ENCODE peak calls at places on chromosomes 3 and 15, in ten cellular contexts. One of them, this sample, is unnamed.

GRCh38 chr3:186785517-186786018 is 2.2 kb downstream of the EIF4A2 start:
- DNase-seq in upper lobe of right lung: no peak
- DNase-seq in CD4-positive, alpha-beta T cell: no peak
- DNase-seq in tibial nerve: no peak
- DNase-seq in GM12864: no peak
- DNase-seq in cardiac septum: no peak
- DNase-seq in mesendoderm: no peak
- DNase-seq in left ventricle myocardium inferior: no peak
- DNase-seq in fibroblast of mammary gland: no peak
- DNase-seq in CD14-positive monocyte: no peak
- DNase-seq in this sample: no peak

GRCh38 chr15:62648954-62649353 is 393.6 kb upstream of the TPM1 start:
- DNase-seq in upper lobe of right lung: no peak
- DNase-seq in CD4-positive, alpha-beta T cell: no peak
- DNase-seq in tibial nerve: no peak
- DNase-seq in GM12864: peak; percentile 21
- DNase-seq in cardiac septum: no peak
- DNase-seq in mesendoderm: peak; percentile 37
- DNase-seq in left ventricle myocardium inferior: no peak
- DNase-seq in fibroblast of mammary gland: peak; percentile 35
- DNase-seq in CD14-positive monocyte: no peak
- DNase-seq in this sample: no peak

GRCh38 chr3:104750581-104750980 is 616.1 kb upstream of the ALCAM start:
- DNase-seq in upper lobe of right lung: no peak
- DNase-seq in CD4-positive, alpha-beta T cell: no peak
- DNase-seq in tibial nerve: no peak
- DNase-seq in GM12864: no peak
- DNase-seq in cardiac septum: no peak
- DNase-seq in mesendoderm: no peak
- DNase-seq in left ventricle myocardium inferior: no peak
- DNase-seq in fibroblast of mammary gland: peak; percentile 49
- DNase-seq in CD14-positive monocyte: no peak
- DNase-seq in this sample: no peak

GRCh38 chr15:55846108-55846707 is 103.3 kb upstream of the PRTG start:
- DNase-seq in upper lobe of right lung: no peak
- DNase-seq in CD4-positive, alpha-beta T cell: no peak
- DNase-seq in tibial nerve: no peak
- DNase-seq in GM12864: peak; percentile 55
- DNase-seq in cardiac septum: no peak
- DNase-seq in mesendoderm: peak; percentile 90
- DNase-seq in left ventricle myocardium inferior: no peak
- DNase-seq in fibroblast of mammary gland: peak; percentile 89
- DNase-seq in CD14-positive monocyte: no peak
- DNase-seq in this sample: no peak

GRCh38 chr3:11643212-11644087 is at the start of gene VGLL4:
- DNase-seq in upper lobe of right lung: peak; percentile 94
- DNase-seq in CD4-positive, alpha-beta T cell: peak; percentile 59
- DNase-seq in tibial nerve: peak; percentile 71
- DNase-seq in GM12864: no peak
- DNase-seq in cardiac septum: peak; percentile 97
- DNase-seq in mesendoderm: peak; percentile 99
- DNase-seq in left ventricle myocardium inferior: peak; percentile 93
- DNase-seq in fibroblast of mammary gland: peak; percentile 85
- DNase-seq in CD14-positive monocyte: peak; percentile 73
- DNase-seq in this sample: peak; percentile 93

GRCh38 chr3:139111392-139112229 is 66.9 kb upstream of the PRR23C start:
- DNase-seq in upper lobe of right lung: peak; percentile 75
- DNase-seq in CD4-positive, alpha-beta T cell: peak; percentile 19
- DNase-seq in tibial nerve: peak; percentile 22
- DNase-seq in GM12864: no peak
- DNase-seq in cardiac septum: peak; percentile 76
- DNase-seq in mesendoderm: peak; percentile 62
- DNase-seq in left ventricle myocardium inferior: peak; percentile 45
- DNase-seq in fibroblast of mammary gland: peak; percentile 66
- DNase-seq in CD14-positive monocyte: no peak
- DNase-seq in this sample: peak; percentile 69

GRCh38 chr15:74958320-74958907 is 1.8 kb upstream of the RPP25 start:
- DNase-seq in upper lobe of right lung: peak; percentile 82
- DNase-seq in CD4-positive, alpha-beta T cell: no peak
- DNase-seq in tibial nerve: no peak
- DNase-seq in GM12864: no peak
- DNase-seq in cardiac septum: no peak
- DNase-seq in mesendoderm: peak; percentile 83
- DNase-seq in left ventricle myocardium inferior: peak; percentile 68
- DNase-seq in fibroblast of mammary gland: peak; percentile 33
- DNase-seq in CD14-positive monocyte: no peak
- DNase-seq in this sample: peak; percentile 85

GRCh38 chr3:62161306-62161705 is 212.0 kb downstream of the FEZF2 start:
- DNase-seq in upper lobe of right lung: no peak
- DNase-seq in CD4-positive, alpha-beta T cell: no peak
- DNase-seq in tibial nerve: no peak
- DNase-seq in GM12864: no peak
- DNase-seq in cardiac septum: no peak
- DNase-seq in mesendoderm: no peak
- DNase-seq in left ventricle myocardium inferior: no peak
- DNase-seq in fibroblast of mammary gland: peak; percentile 81
- DNase-seq in CD14-positive monocyte: no peak
- DNase-seq in this sample: no peak

GRCh38 chr3:177026505-177027277 is 170.6 kb downstream of the TBL1XR1 start:
- DNase-seq in upper lobe of right lung: no peak
- DNase-seq in CD4-positive, alpha-beta T cell: no peak
- DNase-seq in tibial nerve: no peak
- DNase-seq in GM12864: no peak
- DNase-seq in cardiac septum: no peak
- DNase-seq in mesendoderm: no peak
- DNase-seq in left ventricle myocardium inferior: no peak
- DNase-seq in fibroblast of mammary gland: peak; percentile 23
- DNase-seq in CD14-positive monocyte: no peak
- DNase-seq in this sample: no peak

GRCh38 chr3:197367081-197367780 is 68.8 kb upstream of the DLG1 start:
- DNase-seq in upper lobe of right lung: peak; percentile 91
- DNase-seq in CD4-positive, alpha-beta T cell: no peak
- DNase-seq in tibial nerve: no peak
- DNase-seq in GM12864: no peak
- DNase-seq in cardiac septum: no peak
- DNase-seq in mesendoderm: peak; percentile 43
- DNase-seq in left ventricle myocardium inferior: no peak
- DNase-seq in fibroblast of mammary gland: peak; percentile 39
- DNase-seq in CD14-positive monocyte: no peak
- DNase-seq in this sample: no peak

GRCh38 chr3:42402394-42403100 is 7.9 kb downstream of the LYZL4 start:
- DNase-seq in upper lobe of right lung: no peak
- DNase-seq in CD4-positive, alpha-beta T cell: no peak
- DNase-seq in tibial nerve: no peak
- DNase-seq in GM12864: no peak
- DNase-seq in cardiac septum: no peak
- DNase-seq in mesendoderm: no peak
- DNase-seq in left ventricle myocardium inferior: no peak
- DNase-seq in fibroblast of mammary gland: no peak
- DNase-seq in CD14-positive monocyte: no peak
- DNase-seq in this sample: no peak

GRCh38 chr15:76514292-76514691 is 177.7 kb downstream of the ISL2 start:
- DNase-seq in upper lobe of right lung: no peak
- DNase-seq in CD4-positive, alpha-beta T cell: no peak
- DNase-seq in tibial nerve: no peak
- DNase-seq in GM12864: no peak
- DNase-seq in cardiac septum: no peak
- DNase-seq in mesendoderm: no peak
- DNase-seq in left ventricle myocardium inferior: no peak
- DNase-seq in fibroblast of mammary gland: no peak
- DNase-seq in CD14-positive monocyte: no peak
- DNase-seq in this sample: no peak

GRCh38 chr15:31503256-31503655 is 176.6 kb downstream of the KLF13 start:
- DNase-seq in upper lobe of right lung: no peak
- DNase-seq in CD4-positive, alpha-beta T cell: no peak
- DNase-seq in tibial nerve: no peak
- DNase-seq in GM12864: no peak
- DNase-seq in cardiac septum: no peak
- DNase-seq in mesendoderm: no peak
- DNase-seq in left ventricle myocardium inferior: no peak
- DNase-seq in fibroblast of mammary gland: no peak
- DNase-seq in CD14-positive monocyte: no peak
- DNase-seq in this sample: no peak

GRCh38 chr15:52408823-52409222 is 113.2 kb upstream of the MYO5C start:
- DNase-seq in upper lobe of right lung: no peak
- DNase-seq in CD4-positive, alpha-beta T cell: no peak
- DNase-seq in tibial nerve: no peak
- DNase-seq in GM12864: no peak
- DNase-seq in cardiac septum: no peak
- DNase-seq in mesendoderm: no peak
- DNase-seq in left ventricle myocardium inferior: no peak
- DNase-seq in fibroblast of mammary gland: no peak
- DNase-seq in CD14-positive monocyte: no peak
- DNase-seq in this sample: no peak

GRCh38 chr3:186273586-186273985 is 88.4 kb downstream of the DGKG start:
- DNase-seq in upper lobe of right lung: no peak
- DNase-seq in CD4-positive, alpha-beta T cell: no peak
- DNase-seq in tibial nerve: no peak
- DNase-seq in GM12864: no peak
- DNase-seq in cardiac septum: peak; percentile 41
- DNase-seq in mesendoderm: no peak
- DNase-seq in left ventricle myocardium inferior: peak; percentile 65
- DNase-seq in fibroblast of mammary gland: no peak
- DNase-seq in CD14-positive monocyte: no peak
- DNase-seq in this sample: no peak

GRCh38 chr3:180420804-180421203 is 181.2 kb upstream of the TTC14 start:
- DNase-seq in upper lobe of right lung: no peak
- DNase-seq in CD4-positive, alpha-beta T cell: no peak
- DNase-seq in tibial nerve: no peak
- DNase-seq in GM12864: no peak
- DNase-seq in cardiac septum: no peak
- DNase-seq in mesendoderm: no peak
- DNase-seq in left ventricle myocardium inferior: no peak
- DNase-seq in fibroblast of mammary gland: peak; percentile 53
- DNase-seq in CD14-positive monocyte: no peak
- DNase-seq in this sample: no peak

GRCh38 chr3:185381321-185381720 is 18.4 kb downstream of the MAP3K13 start:
- DNase-seq in upper lobe of right lung: no peak
- DNase-seq in CD4-positive, alpha-beta T cell: no peak
- DNase-seq in tibial nerve: no peak
- DNase-seq in GM12864: no peak
- DNase-seq in cardiac septum: no peak
- DNase-seq in mesendoderm: no peak
- DNase-seq in left ventricle myocardium inferior: no peak
- DNase-seq in fibroblast of mammary gland: no peak
- DNase-seq in CD14-positive monocyte: no peak
- DNase-seq in this sample: no peak

GRCh38 chr3:108388136-108389132 is 92.1 kb downstream of the HHLA2 start:
- DNase-seq in upper lobe of right lung: no peak
- DNase-seq in CD4-positive, alpha-beta T cell: no peak
- DNase-seq in tibial nerve: no peak
- DNase-seq in GM12864: peak; percentile 45
- DNase-seq in cardiac septum: no peak
- DNase-seq in mesendoderm: no peak
- DNase-seq in left ventricle myocardium inferior: no peak
- DNase-seq in fibroblast of mammary gland: no peak
- DNase-seq in CD14-positive monocyte: no peak
- DNase-seq in this sample: no peak

GRCh38 chr3:184145120-184145524 is 10.0 kb downstream of the EIF2B5 start:
- DNase-seq in upper lobe of right lung: peak; percentile 66
- DNase-seq in CD4-positive, alpha-beta T cell: peak; percentile 16
- DNase-seq in tibial nerve: no peak
- DNase-seq in GM12864: no peak
- DNase-seq in cardiac septum: no peak
- DNase-seq in mesendoderm: peak; percentile 79
- DNase-seq in left ventricle myocardium inferior: peak; percentile 45
- DNase-seq in fibroblast of mammary gland: peak; percentile 70
- DNase-seq in CD14-positive monocyte: no peak
- DNase-seq in this sample: no peak

GRCh38 chr3:149267565-149267964 is 45.9 kb upstream of the CP start:
- DNase-seq in upper lobe of right lung: no peak
- DNase-seq in CD4-positive, alpha-beta T cell: no peak
- DNase-seq in tibial nerve: no peak
- DNase-seq in GM12864: no peak
- DNase-seq in cardiac septum: no peak
- DNase-seq in mesendoderm: no peak
- DNase-seq in left ventricle myocardium inferior: no peak
- DNase-seq in fibroblast of mammary gland: no peak
- DNase-seq in CD14-positive monocyte: no peak
- DNase-seq in this sample: no peak

GRCh38 chr3:196741401-196741761 is 1.7 kb downstream of the PAK2 start:
- DNase-seq in upper lobe of right lung: no peak
- DNase-seq in CD4-positive, alpha-beta T cell: no peak
- DNase-seq in tibial nerve: no peak
- DNase-seq in GM12864: no peak
- DNase-seq in cardiac septum: no peak
- DNase-seq in mesendoderm: no peak
- DNase-seq in left ventricle myocardium inferior: no peak
- DNase-seq in fibroblast of mammary gland: no peak
- DNase-seq in CD14-positive monocyte: no peak
- DNase-seq in this sample: no peak